ENCODE peak calls at places on chromosomes 13 and 19, in five cellular contexts. F is gastrocnemius medialis, D is left ventricle myocardium inferior, Z is cardiac muscle cell, Y is astrocyte. S is an unnamed sample.

GRCh38 chr13:23515116-23515515 is 55.1 kb upstream of the TNFRSF19 start:
- DNase-seq in F (no peak), D (no peak), Z (no peak), Y (no peak), S (no peak)

GRCh38 chr19:48713041-48713863 is 6.3 kb downstream of the MAMSTR start:
- DNase-seq in Y (no peak), Z (no peak), F (no peak), D (no peak), S (no peak)

GRCh38 chr19:13060964-13061927 is 41.4 kb downstream of the LYL1 start:
- DNase-seq in D (peak; percentile 89), Z (peak; percentile 92), Y (no peak), F (peak; percentile 72), S (peak; percentile 80)

GRCh38 chr13:67574320-67575233 is 344.4 kb upstream of the PCDH9 start:
- DNase-seq in Z (peak; percentile 15), Y (peak; percentile 82), F (no peak), D (no peak), S (no peak)

GRCh38 chr13:111665691-111666095 is 345.3 kb downstream of the TEX29 start:
- DNase-seq in Y (no peak), F (no peak), D (no peak), Z (no peak), S (no peak)

GRCh38 chr13:66952507-66952906 is 277.6 kb downstream of the PCDH9 start:
- DNase-seq in D (no peak), F (no peak), Z (no peak), Y (no peak), S (no peak)

GRCh38 chr13:95530178-95530577 is 22.3 kb upstream of the CLDN10 start:
- DNase-seq in D (no peak), Y (peak; percentile 82), F (peak; percentile 48), Z (no peak), S (no peak)

GRCh38 chr13:80173224-80173623 is 167.7 kb downstream of the SPRY2 start:
- DNase-seq in F (peak; percentile 5), D (no peak), Z (no peak), Y (no peak), S (no peak)

GRCh38 chr19:3142292-3142670 is 6.4 kb downstream of the GNA15 start:
- DNase-seq in D (no peak), Y (peak; percentile 67), Z (no peak), F (no peak), S (no peak)

GRCh38 chr13:113977976-113978375 is 4.1 kb upstream of the C13orf46 start:
- DNase-seq in D (no peak), F (no peak), Z (no peak), Y (no peak), S (no peak)

GRCh38 chr19:50607874-50608785 is 31.6 kb downstream of the SYT3 start:
- DNase-seq in F (peak; percentile 8), Z (peak; percentile 99), D (peak; percentile 53), Y (peak; percentile 4), S (peak; percentile 69)

GRCh38 chr13:32165791-32166190 is 134.2 kb downstream of the FRY start:
- DNase-seq in D (peak; percentile 74), Y (no peak), F (no peak), Z (no peak), S (no peak)

GRCh38 chr13:48892311-48892710 is 83.4 kb upstream of the FNDC3A start:
- DNase-seq in D (no peak), F (no peak), Z (no peak), Y (peak; percentile 90), S (no peak)

GRCh38 chr19:51887522-51888498 is at the start of gene ZNF577:
- DNase-seq in D (peak; percentile 93), Z (peak; percentile 91), F (peak; percentile 81), Y (peak; percentile 92), S (peak; percentile 86)

GRCh38 chr19:33476151-33476707 is 45.4 kb downstream of the PEPD start:
- DNase-seq in Y (no peak), D (no peak), F (no peak), Z (no peak), S (no peak)

GRCh38 chr19:58279042-58279924 is 528 bp downstream of the ZNF8 start:
- DNase-seq in F (peak; percentile 12), Z (peak; percentile 92), D (peak; percentile 84), Y (peak; percentile 66), S (peak; percentile 81)

GRCh38 chr13:44912617-44913016 is 76.7 kb downstream of the NUFIP1 start:
- DNase-seq in Y (no peak), F (no peak), Z (no peak), D (no peak), S (no peak)

GRCh38 chr13:97030705-97031452 is 36.6 kb upstream of the OXGR1 start:
- DNase-seq in Y (peak; percentile 52), F (no peak), Z (peak; percentile 36), D (no peak), S (no peak)

GRCh38 chr13:112059457-112060317 is 7.3 kb upstream of the SOX1 start:
- DNase-seq in Y (no peak), F (no peak), Z (no peak), D (no peak), S (no peak)

GRCh38 chr13:51323824-51324511 is 15.5 kb upstream of the SERPINE3 start:
- DNase-seq in D (no peak), Y (no peak), F (no peak), Z (no peak), S (no peak)

GRCh38 chr19:3163230-3163886 is 15.2 kb upstream of the S1PR4 start:
- DNase-seq in F (no peak), Z (peak; percentile 82), Y (no peak), D (peak; percentile 53), S (no peak)

GRCh38 chr19:6216236-6216995 is 63.4 kb downstream of the MLLT1 start:
- DNase-seq in Y (no peak), D (no peak), F (no peak), Z (no peak), S (no peak)

GRCh38 chr13:100534911-100535310 is 53.7 kb downstream of the GGACT start:
- DNase-seq in Y (no peak), Z (no peak), D (no peak), F (no peak), S (no peak)

GRCh38 chr13:67390462-67391093 is 160.4 kb upstream of the PCDH9 start:
- DNase-seq in Z (no peak), Y (peak; percentile 55), F (no peak), D (no peak), S (no peak)

GRCh38 chr13:47215741-47216140 is 318.9 kb upstream of the HTR2A start:
- DNase-seq in Z (no peak), F (no peak), D (no peak), Y (peak; percentile 94), S (no peak)

GRCh38 chr13:30870049-30870884 is 35.8 kb upstream of the MEDAG start:
- DNase-seq in Z (no peak), Y (peak; percentile 100), D (peak; percentile 64), F (peak; percentile 48), S (peak; percentile 90)

GRCh38 chr19:19615086-19615485 is 3.4 kb downstream of the PBX4 start:
- DNase-seq in Z (no peak), D (no peak), Y (peak; percentile 24), F (no peak), S (no peak)

GRCh38 chr13:83297591-83298305 is 584.5 kb downstream of the SLITRK1 start:
- DNase-seq in F (no peak), D (no peak), Y (no peak), Z (no peak), S (no peak)

GRCh38 chr13:91097269-91097668 is 250.2 kb upstream of the MIR17HG start:
- DNase-seq in Y (no peak), Z (peak; percentile 9), F (no peak), D (no peak), S (no peak)

GRCh38 chr19:39347332-39348227 is 5.4 kb downstream of the SAMD4B start:
- DNase-seq in D (no peak), F (no peak), Z (no peak), Y (peak; percentile 49), S (no peak)

GRCh38 chr19:39363909-39364457 is 21.8 kb downstream of the SAMD4B start:
- DNase-seq in Y (no peak), F (no peak), Z (no peak), D (peak; percentile 51), S (no peak)

GRCh38 chr19:39171479-39172465 is 25.0 kb upstream of the NCCRP1 start:
- DNase-seq in D (no peak), Y (no peak), F (no peak), Z (no peak), S (no peak)

GRCh38 chr13:101698400-101698799 is 245.9 kb downstream of the ITGBL1 start:
- DNase-seq in Y (no peak), Z (no peak), D (no peak), F (no peak), S (no peak)

GRCh38 chr13:76522083-76522755 is 364.0 kb downstream of the KCTD12 start:
- DNase-seq in Z (peak; percentile 79), D (no peak), F (no peak), Y (peak; percentile 18), S (no peak)

GRCh38 chr13:44305216-44305615 is 68.4 kb upstream of the SERP2 start:
- DNase-seq in F (no peak), D (no peak), Y (no peak), Z (no peak), S (no peak)

GRCh38 chr19:28644261-28644660 is 568.7 kb downstream of the UQCRFS1 start:
- DNase-seq in Z (no peak), F (no peak), Y (no peak), D (no peak), S (no peak)
- H3K4me1 ChIP-seq in Z (no peaks in the 10 kb centered on the region), F (no peaks in the 10 kb centered on the region), Y (no peaks in the 10 kb centered on the region), D (no peaks in the 10 kb centered on the region), S (no peaks in the 10 kb centered on the region)

DNA sequence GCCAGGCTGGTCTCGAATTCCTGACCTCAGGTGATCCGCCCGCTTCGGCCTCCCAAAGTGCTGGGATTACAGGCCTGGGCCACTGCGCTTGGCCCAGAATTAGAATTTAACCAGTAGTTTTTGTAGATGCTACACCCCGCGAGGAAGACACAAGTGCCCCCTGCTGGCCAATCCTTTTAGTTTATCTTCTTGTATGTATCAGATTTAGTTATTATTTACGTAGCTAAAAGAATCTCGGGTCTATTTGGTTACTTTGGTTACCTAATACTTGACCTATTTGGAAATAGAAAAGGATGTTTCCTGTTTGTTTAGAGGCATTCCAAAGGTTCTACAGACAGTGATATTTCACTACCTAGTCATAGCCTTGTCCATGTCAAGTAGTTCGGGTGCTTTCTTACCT is 22.0 kb downstream of the MUC16 start:
- DNase-seq in F (no peak), Y (no peak), D (no peak), Z (no peak), S (no peak)
- TF ChIP-seq CTCF in F (no peak), Y (no peak), D (no peak), Z (no peak), S (peak; percentile 25)

GRCh38 chr19:45716314-45717130 is 14.2 kb downstream of the FBXO46 start:
- DNase-seq in Y (no peak), F (no peak), D (no peak), Z (peak; percentile 18), S (no peak)
- H3K27ac ChIP-seq in Y (peak overlapping the region; percentile 67), F (peak overlapping the region; percentile 90), D (peak overlapping the region; percentile 95), Z (peak overlapping the region; percentile 98), S (peak overlapping the region; percentile 91)

GRCh38 chr19:42283248-42284065 is 14.4 kb downstream of the CIC start:
- DNase-seq in Z (peak; percentile 97), D (peak; percentile 98), F (peak; percentile 89), Y (peak; percentile 75), S (peak; percentile 97)

GRCh38 chr19:42282810-42283247 is 13.8 kb downstream of the CIC start:
- DNase-seq in D (no peak), Z (no peak), Y (no peak), F (no peak), S (no peak)

GRCh38 chr19:42281175-42282035 is 12.4 kb downstream of the CIC start:
- DNase-seq in D (peak; percentile 69), Y (peak; percentile 59), Z (peak; percentile 30), F (no peak), S (peak; percentile 76)

GRCh38 chr19:42280761-42281174 is 11.7 kb downstream of the CIC start:
- DNase-seq in D (no peak), Z (peak; percentile 67), F (no peak), Y (peak; percentile 64), S (no peak)

GRCh38 chr19:42282036-42282762 is 13.1 kb downstream of the CIC start:
- DNase-seq in D (no peak), Y (peak; percentile 25), F (no peak), Z (no peak), S (no peak)
- H3K4me1 ChIP-seq in D (peaks cover 90% of the 10 kb centered on the region), Y (peaks cover 71% of the 10 kb centered on the region), F (peaks cover 76% of the 10 kb centered on the region), Z (peaks cover 52% of the 10 kb centered on the region), S (peaks cover 81% of the 10 kb centered on the region)